ENCODE peak calls at places on chromosomes 12 and 14, in five cellular contexts. J is stomach, K is Panc1, Q is GM23338, T is transverse colon. E is an unnamed sample.

GRCh38 chr14:70884595-70885342 is 22.5 kb upstream of the PCNX1 start:
- DNase-seq in J (no peak), K (no peak), Q (no peak), T (no peak), E (no peak)

GRCh38 chr12:64451687-64452558 is at the start of gene TBK1:
- DNase-seq in J (peak), K (no peak), Q (peak), T (peak), E (peak)

GRCh38 chr14:97380539-97380941 is 583.4 kb downstream of the VRK1 start:
- DNase-seq in J (no peak), K (no peak), Q (no peak), T (no peak), E (no peak)

GRCh38 chr14:103699261-103699661 is 16.0 kb downstream of the XRCC3 start:
- DNase-seq in J (no peak), K (no peak), Q (no peak), T (no peak), E (no peak)

GRCh38 chr12:78402366-78403134 is 462.0 kb upstream of the SYT1 start:
- DNase-seq in J (no peak), K (no peak), Q (no peak), T (no peak), E (no peak)

GRCh38 chr14:94392510-94392935 is 4.1 kb upstream of the SERPINA1 start:
- DNase-seq in J (no peak), K (no peak), Q (no peak), T (no peak), E (no peak)

GRCh38 chr12:10853746-10854145 is 4.5 kb upstream of the PRR4 start:
- DNase-seq in J (no peak), K (no peak), Q (no peak), T (no peak), E (no peak)

GRCh38 chr14:74941676-74942097 is 13.7 kb downstream of the PGF start:
- DNase-seq in J (no peak), K (no peak), Q (no peak), T (peak), E (no peak)

GRCh38 chr14:96091149-96091693 is 52.1 kb downstream of the C14orf132 start:
- DNase-seq in J (no peak), K (no peak), Q (no peak), T (no peak), E (peak)

GRCh38 chr14:101884537-101885253 is 79.7 kb upstream of the DYNC1H1 start:
- DNase-seq in J (no peak), K (no peak), Q (no peak), T (no peak), E (no peak)

GRCh38 chr14:24226477-24226876 is 5.7 kb downstream of the NEDD8 start:
- DNase-seq in J (no peak), K (no peak), Q (no peak), T (no peak), E (no peak)

GRCh38 chr14:64770751-64771150 is 66.5 kb downstream of the PLEKHG3 start:
- DNase-seq in J (no peak), K (no peak), Q (no peak), T (no peak), E (no peak)

GRCh38 chr12:570949-571794 is 92.1 kb downstream of the NINJ2 start:
- DNase-seq in J (peak), K (peak), Q (peak), T (peak), E (peak)

GRCh38 chr14:101948666-101949205 is 15.6 kb upstream of the DYNC1H1 start:
- DNase-seq in J (no peak), K (no peak), Q (peak), T (no peak), E (peak)

GRCh38 chr12:50753232-50753769 is 10.6 kb upstream of the ATF1 start:
- DNase-seq in J (no peak), K (no peak), Q (no peak), T (no peak), E (no peak)

GRCh38 chr12:51389302-51389999 is 1.8 kb downstream of the GALNT6 start:
- DNase-seq in J (peak), K (no peak), Q (no peak), T (peak), E (no peak)

GRCh38 chr12:104433061-104433460 is 23.7 kb upstream of the CHST11 start:
- DNase-seq in J (no peak), K (no peak), Q (no peak), T (no peak), E (no peak)

GRCh38 chr12:48352157-48352775 is 1.5 kb upstream of the ZNF641 start:
- DNase-seq in J (no peak), K (no peak), Q (no peak), T (no peak), E (no peak)

GRCh38 chr12:27537855-27538675 is 14.1 kb downstream of the PPFIBP1 start:
- DNase-seq in J (no peak), K (no peak), Q (no peak), T (no peak), E (no peak)

GRCh38 chr12:27541031-27541719 is 17.2 kb downstream of the PPFIBP1 start:
- DNase-seq in J (no peak), K (no peak), Q (peak), T (no peak), E (no peak)

GRCh38 chr12:27545666-27546065 is 21.7 kb downstream of the PPFIBP1 start:
- DNase-seq in J (no peak), K (no peak), Q (no peak), T (no peak), E (no peak)

GRCh38 chr12:27539191-27539631 is 15.2 kb downstream of the PPFIBP1 start:
- DNase-seq in J (no peak), K (no peak), Q (no peak), T (no peak), E (no peak)

GRCh38 chr12:27542628-27543027 is 18.6 kb downstream of the PPFIBP1 start:
- DNase-seq in J (no peak), K (no peak), Q (no peak), T (no peak), E (no peak)
- TF ChIP-seq POLR2AphosphoS5 in J (peak), K (no peak), Q (no peak), T (no peak), E (no peak)

DNA sequence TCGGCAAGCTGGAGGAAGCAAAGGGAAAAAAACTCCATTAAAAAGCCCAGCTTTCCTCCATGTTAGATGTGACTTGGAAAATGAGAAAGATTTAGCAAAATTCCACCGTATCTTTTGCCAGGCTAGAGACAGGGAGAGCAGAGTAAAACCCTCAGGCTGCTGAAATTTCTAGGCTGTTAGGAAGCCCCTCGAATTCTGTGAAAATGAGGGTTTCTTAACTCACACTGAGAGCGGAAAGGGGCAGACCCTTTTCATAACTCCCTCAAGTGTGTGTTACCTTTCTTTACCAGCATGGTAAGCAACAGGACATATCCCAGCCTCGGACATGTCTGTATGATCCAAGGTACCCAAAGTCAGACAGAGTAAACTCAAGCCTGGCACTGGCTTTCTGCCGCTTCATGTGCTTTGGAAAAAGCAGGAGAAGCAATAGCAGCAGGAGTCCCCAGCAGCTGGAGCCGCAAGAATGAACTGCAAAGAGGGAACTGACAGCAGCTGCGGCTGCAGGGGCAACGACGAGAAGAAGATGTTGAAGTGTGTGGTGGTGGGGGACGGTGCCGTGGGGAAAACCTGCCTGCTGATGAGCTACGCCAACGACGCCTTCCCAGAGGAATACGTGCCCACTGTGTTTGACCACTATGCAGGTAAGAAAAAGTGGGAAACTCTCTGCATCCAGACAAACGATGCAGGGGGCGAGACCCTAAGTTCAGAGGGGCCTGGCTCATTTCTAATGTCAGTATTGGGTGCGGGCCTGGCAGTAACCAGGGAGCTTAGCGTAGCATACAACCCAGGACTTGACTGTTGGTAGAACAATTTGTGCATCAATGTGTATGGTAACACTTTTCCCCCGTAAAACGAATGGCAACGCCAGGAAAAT is at the start of gene RHOJ:
- DNase-seq in J (no peak), K (no peak), Q (peak), T (peak), E (no peak)
- TF ChIP-seq POLR2AphosphoS5 in J (no peak), K (no peak), Q (no peak), T (no peak), E (no peak)

DNA sequence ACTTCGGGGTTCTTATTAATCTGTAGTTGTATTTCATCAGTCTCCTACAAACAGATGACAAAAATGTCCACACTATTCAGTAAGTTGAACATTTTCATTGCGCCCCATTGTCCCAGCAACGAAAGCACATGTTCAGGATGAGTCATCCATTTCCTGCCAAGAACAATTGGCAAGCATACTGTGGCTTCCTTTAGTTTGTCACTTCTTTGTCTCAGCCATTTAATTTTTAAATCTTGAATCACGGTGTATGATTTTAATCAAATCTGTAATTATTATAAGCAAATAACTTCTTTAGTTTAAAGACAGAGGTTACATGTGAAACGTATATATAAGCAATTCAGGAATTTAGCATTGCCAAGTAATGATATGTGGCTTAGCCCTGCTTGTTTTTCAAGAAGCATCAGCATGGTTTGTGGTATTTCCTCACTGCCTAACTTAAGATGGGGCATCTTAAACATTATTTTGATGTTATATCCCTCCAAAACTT is 211.3 kb upstream of the KRR1 start:
- DNase-seq in J (no peak), K (no peak), Q (no peak), T (peak), E (no peak)
- TF ChIP-seq POLR2AphosphoS5 in J (peak), K (no peak), Q (no peak), T (peak), E (peak)

GRCh38 chr12:58918475-58918874 is 1.8 kb downstream of the LRIG3 start:
- DNase-seq in J (no peak), K (no peak), Q (no peak), T (no peak), E (no peak)

GRCh38 chr12:58917699-58918334 is 2.5 kb downstream of the LRIG3 start:
- DNase-seq in J (no peak), K (no peak), Q (no peak), T (no peak), E (no peak)

GRCh38 chr12:58920956-58921861 is 905 bp upstream of the LRIG3 start:
- DNase-seq in J (no peak), K (no peak), Q (no peak), T (peak), E (no peak)

GRCh38 chr12:58919271-58920101 is 818 bp downstream of the LRIG3 start:
- DNase-seq in J (no peak), K (peak), Q (peak), T (peak), E (peak)

GRCh38 chr12:58920102-58920955 is at the start of gene LRIG3:
- DNase-seq in J (peak), K (peak), Q (peak), T (peak), E (peak)
- TF ChIP-seq POLR2AphosphoS5 in J (peak), K (peak), Q (peak), T (peak), E (peak)

GRCh38 chr12:12349711-12350665 is at the start of gene MANSC1:
- DNase-seq in J (peak), K (no peak), Q (peak), T (peak), E (peak)
- TF ChIP-seq POLR2AphosphoS5 in J (peak), K (no peak), Q (peak), T (peak), E (no peak)

GRCh38 chr14:79705126-79705894 is 506.0 kb downstream of the DIO2 start:
- DNase-seq in J (no peak), K (no peak), Q (no peak), T (peak), E (no peak)
- TF ChIP-seq POLR2AphosphoS5 in J (no peak), K (no peak), Q (no peak), T (no peak), E (no peak)

GRCh38 chr12:31517994-31518393 is 72.9 kb downstream of the DENND5B start:
- DNase-seq in J (no peak), K (no peak), Q (no peak), T (no peak), E (no peak)

GRCh38 chr12:31521972-31522371 is 69.0 kb downstream of the DENND5B start:
- DNase-seq in J (no peak), K (no peak), Q (no peak), T (no peak), E (no peak)

GRCh38 chr12:31519525-31519924 is 71.4 kb downstream of the DENND5B start:
- DNase-seq in J (no peak), K (no peak), Q (no peak), T (no peak), E (no peak)

GRCh38 chr12:31516702-31517101 is 74.2 kb downstream of the DENND5B start:
- DNase-seq in J (no peak), K (no peak), Q (no peak), T (no peak), E (no peak)

DNA sequence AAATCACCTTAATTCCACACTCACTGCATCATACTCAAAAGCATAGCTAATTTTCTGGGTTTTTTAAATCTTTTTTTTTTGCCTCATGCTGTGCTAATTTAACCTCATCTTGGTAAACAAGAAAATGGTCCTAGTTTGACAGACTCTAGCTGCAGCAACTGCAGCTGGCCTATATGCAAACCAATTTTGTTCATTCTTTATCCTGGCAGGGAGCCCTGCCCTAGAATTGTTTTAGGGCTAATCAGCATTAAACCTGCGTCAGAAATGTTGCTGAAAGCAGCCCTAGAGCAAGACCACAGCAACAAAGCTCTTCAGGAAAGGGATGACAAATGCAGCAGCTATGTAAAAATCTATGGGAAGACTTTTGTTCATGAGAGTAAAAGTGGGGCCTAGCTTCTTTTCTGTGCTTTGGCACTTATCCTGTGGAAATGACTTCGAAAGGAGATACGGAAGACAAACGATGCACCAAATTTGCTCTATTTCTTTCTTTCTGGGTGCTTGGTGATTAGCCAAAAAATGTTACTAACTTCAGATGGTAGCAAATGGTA is 72.2 kb downstream of the DENND5B start:
- DNase-seq in J (no peak), K (peak), Q (peak), T (peak), E (no peak)
- TF ChIP-seq POLR2AphosphoS5 in J (no peak), K (no peak), Q (no peak), T (no peak), E (no peak)

GRCh38 chr12:16347391-16348298 is at the start of gene MGST1:
- DNase-seq in J (peak), K (no peak), Q (peak), T (peak), E (peak)
- TF ChIP-seq POLR2AphosphoS5 in J (peak), K (no peak), Q (peak), T (peak), E (no peak)